ENCODE peak calls at places on chromosomes 4 and X, in six cellular contexts. U is IMR-90, R is body of pancreas, L is thyroid gland, Z is heart left ventricle, N is tibial nerve. E is an unnamed sample.

GRCh38 chr4:20474119-20474518 is 222.4 kb downstream of the SLIT2 start:
- DNase-seq in U (peak; percentile 43), R (no peak), L (no peak), Z (no peak), N (no peak), E (no peak)

GRCh38 chr4:73704314-73705055 is 35.9 kb upstream of the CXCL8 start:
- DNase-seq in U (peak; percentile 100), R (peak; percentile 74), L (peak; percentile 66), Z (peak; percentile 64), N (peak; percentile 89), E (peak; percentile 61)

GRCh38 chr4:65805936-65806335 is 135.6 kb upstream of the EPHA5 start:
- DNase-seq in U (no peak), R (no peak), L (no peak), Z (no peak), N (no peak), E (no peak)

GRCh38 chr4:26028793-26029511 is 114.9 kb downstream of the SMIM20 start:
- DNase-seq in U (peak; percentile 58), R (peak; percentile 81), L (peak; percentile 64), Z (peak; percentile 65), N (peak; percentile 54), E (peak; percentile 69)

GRCh38 chrX:125744914-125745313 is 421.2 kb downstream of the DCAF12L2 start:
- DNase-seq in U (no peak), R (no peak), L (no peak), Z (no peak), N (no peak), E (no peak)

GRCh38 chr4:36399762-36400353 is 118.4 kb downstream of the DTHD1 start:
- DNase-seq in U (no peak), R (peak; percentile 38), L (peak; percentile 32), Z (no peak), N (peak; percentile 48), E (no peak)

GRCh38 chr4:126004936-126005335 is 690.2 kb downstream of the FAT4 start:
- DNase-seq in U (peak; percentile 60), R (no peak), L (peak; percentile 47), Z (no peak), N (no peak), E (no peak)

GRCh38 chr4:101067383-101067782 is 279.9 kb downstream of the PPP3CA start:
- DNase-seq in U (no peak), R (no peak), L (no peak), Z (no peak), N (no peak), E (no peak)

GRCh38 chr4:185470503-185471195 is 884 bp downstream of the CCDC110 start:
- DNase-seq in U (peak; percentile 12), R (peak; percentile 96), L (peak; percentile 81), Z (peak; percentile 48), N (peak; percentile 28), E (peak; percentile 54)

GRCh38 chr4:180866933-180867643 is 1376.1 kb upstream of the TENM3 start:
- DNase-seq in U (no peak), R (no peak), L (no peak), Z (no peak), N (no peak), E (no peak)

GRCh38 chr4:126604273-126604867 is 1028.4 kb upstream of the INTU start:
- DNase-seq in U (peak; percentile 61), R (no peak), L (peak; percentile 46), Z (no peak), N (peak; percentile 53), E (no peak)

GRCh38 chrX:39636481-39636880 is 461.3 kb downstream of the BCOR start:
- DNase-seq in U (peak; percentile 6), R (no peak), L (no peak), Z (no peak), N (no peak), E (no peak)

GRCh38 chr4:177367336-177367735 is 57.7 kb downstream of the NEIL3 start:
- DNase-seq in U (peak; percentile 52), R (no peak), L (no peak), Z (no peak), N (no peak), E (no peak)

GRCh38 chr4:140004580-140005314 is 149.2 kb downstream of the MAML3 start:
- DNase-seq in U (peak; percentile 51), R (peak; percentile 75), L (peak; percentile 55), Z (peak; percentile 57), N (no peak), E (no peak)

GRCh38 chr4:173371292-173372192 is 788 bp downstream of the SAP30 start:
- DNase-seq in U (peak; percentile 69), R (peak; percentile 80), L (peak; percentile 75), Z (peak; percentile 76), N (peak; percentile 43), E (peak; percentile 81)

GRCh38 chr4:61200195-61200990 is at the start of gene ADGRL3:
- DNase-seq in U (peak; percentile 6), R (no peak), L (no peak), Z (peak; percentile 47), N (no peak), E (peak; percentile 41)

GRCh38 chrX:152575331-152575730 is 62.4 kb upstream of the GABRQ start:
- DNase-seq in U (no peak), R (no peak), L (no peak), Z (no peak), N (no peak), E (no peak)

GRCh38 chr4:180784940-180785339 is 1458.3 kb upstream of the TENM3 start:
- DNase-seq in U (no peak), R (no peak), L (no peak), Z (no peak), N (no peak), E (no peak)

GRCh38 chr4:35463251-35463952 is 780.9 kb downstream of the ARAP2 start:
- DNase-seq in U (no peak), R (no peak), L (no peak), Z (no peak), N (no peak), E (no peak)

GRCh38 chr4:47567511-47567910 is 82.4 kb downstream of the ATP10D start:
- DNase-seq in U (peak; percentile 43), R (no peak), L (no peak), Z (no peak), N (no peak), E (no peak)

GRCh38 chr4:177964693-177965168 is 522.5 kb upstream of the AGA start:
- DNase-seq in U (peak; percentile 51), R (no peak), L (no peak), Z (no peak), N (no peak), E (no peak)

GRCh38 chr4:102867278-102868152 is 1.3 kb upstream of the CISD2 start:
- DNase-seq in U (no peak), R (no peak), L (no peak), Z (no peak), N (no peak), E (no peak)

GRCh38 chr4:52201705-52202104 is 150.6 kb downstream of the SPATA18 start:
- DNase-seq in U (no peak), R (no peak), L (no peak), Z (no peak), N (no peak), E (no peak)

GRCh38 chrX:134868766-134869495 is 121.9 kb upstream of the SMIM10 start:
- DNase-seq in U (peak; percentile 96), R (no peak), L (no peak), Z (no peak), N (no peak), E (no peak)

GRCh38 chrX:136211766-136212556 is 39.2 kb downstream of the MAP7D3 start:
- DNase-seq in U (no peak), R (no peak), L (no peak), Z (no peak), N (no peak), E (no peak)

GRCh38 chrX:151779258-151779657 is 44.7 kb downstream of the CNGA2 start:
- DNase-seq in U (no peak), R (no peak), L (no peak), Z (no peak), N (no peak), E (no peak)

GRCh38 chr4:23878912-23879732 is 10.7 kb downstream of the PPARGC1A start:
- DNase-seq in U (peak; percentile 28), R (no peak), L (no peak), Z (no peak), N (no peak), E (no peak)

GRCh38 chrX:1283750-1284149 is 15.1 kb downstream of the CSF2RA start:
- DNase-seq in U (no peak), R (no peak), L (no peak), Z (no peak), N (no peak), E (no peak)

GRCh38 chr4:186831574-186831973 is 107.9 kb upstream of the FAT1 start:
- DNase-seq in U (no peak), R (no peak), L (no peak), Z (no peak), N (no peak), E (no peak)

GRCh38 chrX:55011294-55011693 is 11.1 kb downstream of the APEX2 start:
- DNase-seq in U (peak; percentile 4), R (no peak), L (no peak), Z (no peak), N (no peak), E (no peak)

GRCh38 chr4:153273736-153274135 is 69.5 kb downstream of the TRIM2 start:
- DNase-seq in U (no peak), R (no peak), L (no peak), Z (no peak), N (no peak), E (no peak)

GRCh38 chr4:7792616-7793015 is 147.0 kb downstream of the AFAP1 start:
- DNase-seq in U (no peak), R (no peak), L (no peak), Z (no peak), N (no peak), E (no peak)
- TF ChIP-seq POLR2A in U (no peak), R (no peak), L (no peak), Z (no peak), N (no peak), E (no peak)

GRCh38 chrX:120731386-120731785 is 101.5 kb upstream of the C1GALT1C1 start:
- DNase-seq in U (no peak), R (no peak), L (no peak), Z (no peak), N (no peak), E (no peak)

GRCh38 chrX:120736989-120737388 is 107.1 kb upstream of the C1GALT1C1 start:
- DNase-seq in U (peak; percentile 37), R (no peak), L (no peak), Z (no peak), N (no peak), E (no peak)

GRCh38 chrX:120727911-120728310 is 98.1 kb upstream of the C1GALT1C1 start:
- DNase-seq in U (no peak), R (no peak), L (no peak), Z (no peak), N (no peak), E (no peak)

GRCh38 chrX:120732461-120732860 is 102.6 kb upstream of the C1GALT1C1 start:
- DNase-seq in U (no peak), R (no peak), L (no peak), Z (no peak), N (no peak), E (no peak)

GRCh38 chrX:120732879-120733278 is 103.0 kb upstream of the C1GALT1C1 start:
- DNase-seq in U (no peak), R (no peak), L (no peak), Z (no peak), N (no peak), E (no peak)
- H3K27ac ChIP-seq in U (no peak overlapping the region), R (no peak overlapping the region), L (no peak overlapping the region), Z (no peak overlapping the region), N (no peak overlapping the region), E (no peak overlapping the region)

GRCh38 chr4:10111067-10111801 is 5.4 kb downstream of the WDR1 start:
- DNase-seq in U (no peak), R (no peak), L (no peak), Z (no peak), N (no peak), E (no peak)
- TF ChIP-seq POLR2A in U (no peak), R (no peak), L (no peak), Z (no peak), N (no peak), E (no peak)

GRCh38 chrX:68832516-68833447 is 4.0 kb downstream of the EFNB1 start:
- DNase-seq in U (no peak), R (no peak), L (no peak), Z (no peak), N (no peak), E (peak; percentile 37)
- H3K27ac ChIP-seq in U (peak overlapping the region; percentile 46), R (no peak overlapping the region), L (no peak overlapping the region), Z (no peak overlapping the region), N (peak overlapping the region; percentile 59), E (peak overlapping the region; percentile 91)